ENCODE peak calls at places on chromosomes 12 and 14, in four cellular contexts. T is A549, J is neural crest cell, H is head of caudate nucleus. Y is an unnamed sample.

GRCh38 chr12:122423258-122424165 is 1.0 kb upstream of the CLIP1 start:
- DNase-seq in T (peak; percentile 77), J (peak; percentile 69), H (peak; percentile 26), Y (peak; percentile 54)

GRCh38 chr12:122830517-122831214 is 4.6 kb upstream of the HIP1R start:
- DNase-seq in T (peak; percentile 90), J (no peak), H (no peak), Y (no peak)

GRCh38 chr12:10663869-10664268 is 10.0 kb downstream of the STYK1 start:
- DNase-seq in T (no peak), J (no peak), H (no peak), Y (no peak)

GRCh38 chr12:58030566-58031279 is 89.4 kb downstream of the ATP23 start:
- DNase-seq in T (no peak), J (no peak), H (no peak), Y (no peak)

GRCh38 chr12:132711169-132711843 is 664 bp downstream of the PGAM5 start:
- DNase-seq in T (no peak), J (peak; percentile 32), H (peak; percentile 25), Y (peak; percentile 53)

GRCh38 chr12:41286426-41286825 is 98.3 kb downstream of the PDZRN4 start:
- DNase-seq in T (peak; percentile 49), J (no peak), H (no peak), Y (no peak)

GRCh38 chr14:105273062-105273461 is 24.7 kb downstream of the BTBD6 start:
- DNase-seq in T (no peak), J (no peak), H (no peak), Y (no peak)

GRCh38 chr12:110531741-110532333 is 29.7 kb downstream of the RAD9B start:
- DNase-seq in T (no peak), J (no peak), H (no peak), Y (no peak)

GRCh38 chr14:50929506-50929905 is 14.8 kb downstream of the PYGL start:
- DNase-seq in T (no peak), J (no peak), H (no peak), Y (no peak)

GRCh38 chr14:73732006-73732405 is 17.8 kb upstream of the PNMA1 start:
- DNase-seq in T (no peak), J (no peak), H (no peak), Y (no peak)

GRCh38 chr14:24430682-24431568 is 1.2 kb downstream of the KHNYN start:
- DNase-seq in T (no peak), J (no peak), H (no peak), Y (peak; percentile 23)